ENCODE peak calls at places on chromosomes 3 and 15, in nine cellular contexts. E is effector memory CD4-positive, alpha-beta T cell; U is psoas muscle; A is left kidney; O is type B pancreatic cell; Y is foreskin keratinocyte; C is epithelial cell of esophagus; L is tibial nerve; G is activated CD8-positive, alpha-beta memory T cell treated with anti-CD3 and anti-CD28 coated beads, Interleukin-2, amount 50 U/mL, for 48 hours. I is an unnamed sample.

GRCh38 chr3:38490288-38490860 is 5.8 kb upstream of the EXOG start:
- DNase-seq in G (no peak), E (no peak), Y (no peak), O (no peak), C (no peak), L (no peak), U (no peak), A (no peak), I (no peak)

GRCh38 chr15:74275957-74276356 is 39.8 kb downstream of the CCDC33 start:
- DNase-seq in E (no peak), C (no peak), G (no peak), Y (no peak), A (peak), O (no peak), L (no peak), U (no peak), I (no peak)

GRCh38 chr3:17431004-17431403 is 311.4 kb downstream of the TBC1D5 start:
- DNase-seq in L (no peak), Y (no peak), E (no peak), A (peak), O (no peak), U (no peak), C (peak), G (no peak), I (no peak)

GRCh38 chr3:99925584-99925983 is 107.9 kb downstream of the CMSS1 start:
- DNase-seq in C (peak), G (no peak), A (no peak), Y (peak), E (no peak), O (no peak), U (no peak), L (peak), I (no peak)

GRCh38 chr3:125512135-125512920 is 7.7 kb downstream of the SNX4 start:
- DNase-seq in L (no peak), O (no peak), A (peak), Y (peak), G (no peak), E (no peak), U (no peak), C (peak), I (no peak)

GRCh38 chr15:71921191-71921590 is 110.8 kb downstream of the NR2E3 start:
- DNase-seq in C (peak), U (no peak), L (no peak), O (no peak), A (no peak), E (no peak), Y (peak), G (no peak), I (no peak)

GRCh38 chr3:42502429-42503250 is at the start of gene VIPR1:
- DNase-seq in Y (peak), C (peak), U (peak), L (no peak), O (peak), E (peak), G (peak), A (peak), I (peak)

GRCh38 chr3:10992946-10993728 is 589 bp downstream of the SLC6A1 start:
- DNase-seq in A (no peak), L (no peak), G (no peak), U (no peak), Y (no peak), O (no peak), C (no peak), E (no peak), I (no peak)

GRCh38 chr3:186589856-186590579 is 19.5 kb downstream of the DNAJB11 start:
- DNase-seq in U (no peak), O (no peak), A (peak), E (no peak), C (peak), L (no peak), G (no peak), Y (peak), I (no peak)

GRCh38 chr15:89399390-89400120 is 64.9 kb upstream of the POLG start:
- DNase-seq in Y (no peak), G (peak), U (no peak), A (peak), L (no peak), E (no peak), C (peak), O (no peak), I (no peak)